ENCODE peak calls at places on chromosomes 16 and 17, in seven cellular contexts. U is B cell; M is EL; Z is AML-193; O is CD8-positive, alpha-beta memory T cell; C is right atrium auricular region; F is H54. K is an unnamed sample.

GRCh38 chr16:13429411-13429810 is 490.5 kb upstream of the ERCC4 start:
- DNase-seq in Z (no peak), M (peak; percentile 6), C (no peak), U (no peak), F (no peak), O (no peak), K (no peak)

GRCh38 chr17:4934173-4934979 is 2.3 kb downstream of the GP1BA start:
- DNase-seq in Z (peak; percentile 51), F (peak; percentile 75), M (peak; percentile 58), U (no peak), O (peak; percentile 36), C (no peak), K (peak; percentile 43)

GRCh38 chr17:13597723-13598347 is 3.9 kb downstream of the HS3ST3A1 start:
- DNase-seq in Z (peak; percentile 17), O (peak; percentile 50), M (peak; percentile 65), C (no peak), F (no peak), U (peak; percentile 48), K (peak; percentile 47)

GRCh38 chr17:3914319-3914685 is 2.0 kb downstream of the P2RX1 start:
- DNase-seq in U (peak; percentile 91), C (no peak), M (no peak), F (no peak), O (no peak), Z (no peak), K (no peak)

GRCh38 chr17:82461827-82462524 is 3.4 kb downstream of the NARF start:
- DNase-seq in F (no peak), U (no peak), C (no peak), O (no peak), Z (no peak), M (no peak), K (no peak)

GRCh38 chr16:23318639-23319038 is 16.5 kb downstream of the SCNN1B start:
- DNase-seq in M (no peak), F (no peak), U (no peak), O (no peak), Z (no peak), C (no peak), K (no peak)

GRCh38 chr17:41196068-41196467 is 6.4 kb downstream of the KRTAP9-1 start:
- DNase-seq in U (no peak), F (no peak), C (no peak), M (no peak), Z (no peak), O (no peak), K (no peak)

GRCh38 chr17:66571745-66572144 is 263.2 kb upstream of the CACNG5 start:
- DNase-seq in F (no peak), M (no peak), O (no peak), U (no peak), Z (no peak), C (no peak), K (no peak)

GRCh38 chr16:55257971-55258613 is 65.9 kb upstream of the IRX6 start:
- DNase-seq in F (peak; percentile 21), M (peak; percentile 36), Z (peak; percentile 39), U (peak; percentile 28), O (no peak), C (peak; percentile 65), K (no peak)

GRCh38 chr16:85394511-85395206 is 218.5 kb upstream of the GSE1 start:
- DNase-seq in U (no peak), C (no peak), Z (no peak), M (no peak), O (peak; percentile 36), F (no peak), K (no peak)

GRCh38 chr17:6660765-6661463 is 9.4 kb downstream of the C17orf100 start:
- DNase-seq in C (no peak), U (peak; percentile 69), F (no peak), M (no peak), Z (peak; percentile 77), O (no peak), K (no peak)

GRCh38 chr16:78748471-78748929 is 649.0 kb downstream of the WWOX start:
- DNase-seq in O (no peak), C (no peak), Z (no peak), M (no peak), F (no peak), U (no peak), K (no peak)

GRCh38 chr17:39002991-39003715 is 36.0 kb upstream of the FBXO47 start:
- DNase-seq in F (no peak), C (peak; percentile 92), U (no peak), Z (no peak), M (peak; percentile 79), O (no peak), K (no peak)

GRCh38 chr16:52827456-52827855 is 225.2 kb downstream of the CHD9NB start:
- DNase-seq in O (no peak), Z (no peak), M (no peak), C (no peak), U (no peak), F (no peak), K (no peak)

GRCh38 chr17:17870292-17870691 is 33.5 kb upstream of the SREBF1 start:
- DNase-seq in Z (no peak), C (no peak), F (no peak), O (no peak), M (no peak), U (no peak), K (no peak)

GRCh38 chr16:82639666-82640336 is 13.0 kb downstream of the CDH13 start:
- DNase-seq in F (no peak), M (peak; percentile 73), C (no peak), O (peak; percentile 51), Z (peak; percentile 27), U (peak; percentile 26), K (peak; percentile 82)

GRCh38 chr17:78572277-78573205 is 4.7 kb downstream of the DNAH17 start:
- DNase-seq in U (peak; percentile 45), C (no peak), M (no peak), O (no peak), Z (no peak), F (no peak), K (no peak)

GRCh38 chr16:88825146-88825545 is 13.4 kb upstream of the APRT start:
- DNase-seq in M (no peak), F (no peak), U (no peak), O (no peak), C (no peak), Z (no peak), K (no peak)

GRCh38 chr16:66403531-66404145 is 23.5 kb upstream of the BEAN1 start:
- DNase-seq in F (no peak), Z (no peak), M (no peak), U (no peak), O (no peak), C (no peak), K (peak; percentile 33)

GRCh38 chr16:65070831-65071230 is 51.0 kb downstream of the CDH11 start:
- DNase-seq in Z (no peak), M (peak; percentile 98), U (no peak), F (peak; percentile 59), C (peak; percentile 93), O (no peak), K (peak; percentile 93)

GRCh38 chr16:87499189-87499486 is 6.3 kb upstream of the ZCCHC14 start:
- DNase-seq in F (peak; percentile 59), C (no peak), M (peak; percentile 76), U (no peak), O (no peak), Z (no peak), K (peak; percentile 83)

GRCh38 chr17:35752471-35752870 is 568 bp downstream of the GAS2L2 start:
- DNase-seq in M (no peak), C (no peak), O (no peak), U (no peak), F (no peak), Z (no peak), K (no peak)

GRCh38 chr17:77282524-77283515 is 142.1 kb downstream of the SEC14L1 start:
- DNase-seq in M (peak; percentile 32), O (no peak), U (no peak), Z (no peak), C (no peak), F (peak; percentile 72), K (no peak)

GRCh38 chr16:9116141-9116540 is 24.7 kb downstream of the HAPSTR1 start:
- DNase-seq in M (no peak), C (no peak), F (no peak), O (no peak), U (no peak), Z (no peak), K (no peak)

GRCh38 chr16:3021449-3022207 is 1.5 kb downstream of the TNFRSF12A start:
- DNase-seq in U (peak; percentile 83), Z (peak; percentile 42), O (peak; percentile 84), F (peak; percentile 75), M (peak; percentile 98), C (peak; percentile 80), K (peak; percentile 93)

GRCh38 chr17:51802544-51802943 is 356.0 kb downstream of the CA10 start:
- DNase-seq in M (no peak), C (no peak), Z (no peak), F (no peak), U (no peak), O (no peak), K (no peak)

GRCh38 chr16:89350701-89351380 is 133.3 kb downstream of the ZNF778 start:
- DNase-seq in C (no peak), M (no peak), F (no peak), Z (no peak), U (no peak), O (peak; percentile 36), K (no peak)

GRCh38 chr17:10149573-10150399 is 48.6 kb downstream of the GAS7 start:
- DNase-seq in Z (peak; percentile 65), U (peak; percentile 57), F (no peak), M (peak; percentile 83), O (peak; percentile 50), C (no peak), K (no peak)

GRCh38 chr16:85286066-85286712 is 173.9 kb upstream of the CIBAR2 start:
- DNase-seq in O (no peak), C (peak; percentile 92), U (no peak), M (peak; percentile 60), F (no peak), Z (no peak), K (no peak)

GRCh38 chr16:63361032-63361624 is 1324.9 kb upstream of the CDH8 start:
- DNase-seq in U (peak; percentile 6), O (no peak), F (peak; percentile 11), C (no peak), M (peak; percentile 44), Z (peak; percentile 40), K (no peak)

GRCh38 chr17:50633683-50634082 is 998 bp upstream of the ABCC3 start:
- DNase-seq in M (no peak), Z (no peak), O (no peak), U (no peak), F (no peak), C (no peak), K (no peak)

GRCh38 chr16:57191056-57191536 is 5.0 kb downstream of the RSPRY1 start:
- DNase-seq in F (no peak), Z (no peak), O (no peak), U (no peak), M (peak; percentile 74), C (no peak), K (no peak)

GRCh38 chr16:84246679-84247077 is 6.9 kb upstream of the KCNG4 start:
- DNase-seq in U (no peak), C (no peak), O (no peak), Z (no peak), M (no peak), F (no peak), K (no peak)